ENCODE peak calls at places on chromosome 17, in seven cellular contexts. J, S, H, A, R, P and E are unnamed samples.

GRCh38 chr17:50318551-50319310 is 27.2 kb upstream of the XYLT2 start:
- DNase-seq in H (no peak), P (no peak), J (no peak), S (no peak), R (no peak), A (no peak), E (no peak)

GRCh38 chr17:16945513-16946201 is 26.3 kb downstream of the TNFRSF13B start:
- DNase-seq in S (no peak), P (no peak), A (no peak), J (no peak), H (no peak), R (no peak), E (no peak)

GRCh38 chr17:62321451-62321850 is 58.9 kb upstream of the EFCAB3 start:
- DNase-seq in H (no peak), J (no peak), R (no peak), A (no peak), S (no peak), P (no peak), E (no peak)

GRCh38 chr17:43701318-43701743 is 39.6 kb upstream of the MEOX1 start:
- DNase-seq in A (no peak), H (no peak), S (peak; percentile 47), J (no peak), R (no peak), P (no peak), E (no peak)

GRCh38 chr17:4199818-4200402 is 56.9 kb downstream of the CYB5D2 start:
- DNase-seq in A (peak; percentile 55), S (peak; percentile 11), J (peak; percentile 23), R (no peak), P (peak; percentile 2), H (no peak), E (peak; percentile 12)

GRCh38 chr17:78723001-78723796 is 58.9 kb downstream of the CYTH1 start:
- DNase-seq in J (no peak), S (no peak), P (peak; percentile 30), R (no peak), A (no peak), H (peak; percentile 94), E (no peak)

GRCh38 chr17:81940538-81941483 is 3.7 kb upstream of the PYCR1 start:
- DNase-seq in R (no peak), H (no peak), J (no peak), A (no peak), S (no peak), P (no peak), E (no peak)

GRCh38 chr17:9002610-9003354 is 18.5 kb upstream of the NTN1 start:
- DNase-seq in S (no peak), H (no peak), J (peak; percentile 57), R (no peak), P (no peak), A (peak; percentile 17), E (peak; percentile 47)

GRCh38 chr17:57530026-57530425 is 215.1 kb downstream of the CCDC182 start:
- DNase-seq in J (no peak), A (no peak), P (no peak), H (no peak), S (no peak), R (no peak), E (no peak)

GRCh38 chr17:2122641-2123302 is 67.9 kb downstream of the HIC1 start:
- DNase-seq in H (peak; percentile 25), S (no peak), J (no peak), R (no peak), P (peak; percentile 47), A (no peak), E (peak; percentile 70)

GRCh38 chr17:28282596-28282995 is 36.4 kb upstream of the TMEM97 start:
- DNase-seq in J (no peak), H (no peak), P (no peak), A (peak; percentile 87), S (no peak), R (no peak), E (peak; percentile 80)

GRCh38 chr17:10123093-10123492 is 75.3 kb downstream of the GAS7 start:
- DNase-seq in A (no peak), P (no peak), R (no peak), S (no peak), H (no peak), J (no peak), E (no peak)

GRCh38 chr17:2924211-2924610 is 128.0 kb downstream of the RAP1GAP2 start:
- DNase-seq in P (no peak), R (no peak), S (no peak), J (no peak), H (no peak), A (no peak), E (no peak)

GRCh38 chr17:79834575-79835469 is 4.4 kb downstream of the CBX4 start:
- DNase-seq in A (peak; percentile 31), S (no peak), R (no peak), H (no peak), J (no peak), P (no peak), E (no peak)

GRCh38 chr17:61325382-61326073 is 74.1 kb upstream of the TBX2 start:
- DNase-seq in J (no peak), A (no peak), S (no peak), H (no peak), R (no peak), P (no peak), E (no peak)

GRCh38 chr17:82536220-82537201 is 17.0 kb downstream of the FOXK2 start:
- DNase-seq in R (no peak), S (no peak), J (no peak), P (no peak), H (no peak), A (no peak), E (peak; percentile 57)

GRCh38 chr17:11909348-11909747 is 87.9 kb downstream of the ZNF18 start:
- DNase-seq in J (no peak), P (no peak), A (no peak), S (no peak), H (no peak), R (no peak), E (no peak)

GRCh38 chr17:44502598-44503079 is 567 bp downstream of the GPATCH8 start:
- DNase-seq in R (no peak), H (no peak), P (peak; percentile 16), S (no peak), A (peak; percentile 41), J (no peak), E (no peak)

GRCh38 chr17:68053237-68054030 is 17.9 kb downstream of the KPNA2 start:
- DNase-seq in P (no peak), A (no peak), H (no peak), S (no peak), R (no peak), J (no peak), E (no peak)

GRCh38 chr17:66347661-66348604 is 45.5 kb downstream of the PRKCA start:
- DNase-seq in H (no peak), A (peak; percentile 55), S (no peak), J (peak; percentile 42), P (peak; percentile 66), R (no peak), E (peak; percentile 50)

GRCh38 chr17:43667506-43668438 is 6.0 kb upstream of the MEOX1 start:
- DNase-seq in S (no peak), A (no peak), R (no peak), P (no peak), H (no peak), J (peak; percentile 35), E (no peak)

GRCh38 chr17:82737981-82738877 is 2.8 kb downstream of the FN3K start:
- DNase-seq in A (no peak), J (no peak), P (peak; percentile 55), H (peak; percentile 88), S (no peak), R (no peak), E (no peak)

GRCh38 chr17:78252701-78253635 is 21.5 kb downstream of the TMEM235 start:
- DNase-seq in S (no peak), H (no peak), J (no peak), R (no peak), P (no peak), A (no peak), E (no peak)

GRCh38 chr17:83200231-83200699 is 120.9 kb downstream of the METRNL start:
- DNase-seq in J (peak; percentile 33), H (no peak), P (no peak), R (peak; percentile 32), S (peak; percentile 51), A (no peak), E (no peak)

GRCh38 chr17:7897773-7898172 is 9.2 kb downstream of the CHD3 start:
- DNase-seq in S (no peak), R (no peak), J (no peak), A (peak; percentile 30), H (no peak), P (no peak), E (no peak)

GRCh38 chr17:66414528-66415175 is 112.2 kb downstream of the PRKCA start:
- DNase-seq in S (no peak), H (no peak), P (no peak), J (no peak), R (no peak), A (no peak), E (peak; percentile 21)

GRCh38 chr17:45873728-45874127 is 20.6 kb upstream of the MAPT start:
- DNase-seq in S (no peak), P (no peak), R (no peak), A (no peak), J (no peak), H (no peak), E (no peak)

GRCh38 chr17:77498056-77498785 is 357.5 kb downstream of the SEC14L1 start:
- DNase-seq in A (no peak), S (no peak), J (no peak), P (no peak), H (no peak), R (no peak), E (no peak)

GRCh38 chr17:2034806-2035548 is 5.0 kb downstream of the DPH1 start:
- DNase-seq in R (no peak), J (no peak), H (no peak), S (no peak), P (no peak), A (no peak), E (no peak)

GRCh38 chr17:7133916-7134315 is 19.3 kb upstream of the ASGR2 start:
- DNase-seq in A (no peak), S (no peak), P (no peak), R (no peak), H (no peak), J (no peak), E (no peak)

GRCh38 chr17:35575759-35576158 is 2.6 kb downstream of the PEX12 start:
- DNase-seq in H (no peak), A (no peak), P (no peak), R (no peak), S (no peak), J (no peak), E (no peak)

GRCh38 chr17:78107457-78107856 is 21.1 kb downstream of the TMC6 start:
- DNase-seq in A (no peak), R (no peak), P (no peak), H (no peak), S (no peak), J (no peak), E (no peak)

GRCh38 chr17:39599006-39599664 is 8.6 kb downstream of the NEUROD2 start:
- DNase-seq in S (no peak), H (no peak), A (no peak), J (peak; percentile 53), R (no peak), P (no peak), E (no peak)